ENCODE peak calls at places on chromosomes 4 and X, in four cellular contexts. E, I, Z and Y are unnamed samples.

GRCh38 chr4:1009647-1010521 is 1.5 kb upstream of the FGFRL1 start:
- DNase-seq in E (no peak), I (no peak), Z (peak), Y (peak)

GRCh38 chr4:162683659-162684370 is 482.9 kb downstream of the NAF1 start:
- DNase-seq in E (peak), I (no peak), Z (no peak), Y (no peak)

GRCh38 chr4:52051615-52052474 is 741 bp downstream of the SPATA18 start:
- DNase-seq in E (peak), I (no peak), Z (peak), Y (no peak)

GRCh38 chrX:70234355-70234754 is at the start of gene AWAT1:
- DNase-seq in E (no peak), I (no peak), Z (no peak), Y (no peak)

GRCh38 chrX:64885850-64886249 is 90.4 kb downstream of the ZC4H2 start:
- DNase-seq in E (no peak), I (no peak), Z (peak), Y (peak)

GRCh38 chr4:98658287-98659105 is at the start of gene TSPAN5:
- DNase-seq in E (peak), I (no peak), Z (peak), Y (peak)

GRCh38 chr4:69095301-69095731 is 958 bp upstream of the UGT2B7 start:
- DNase-seq in E (peak), I (no peak), Z (no peak), Y (no peak)

GRCh38 chrX:125205918-125206665 is 113.6 kb upstream of the TEX13C start:
- DNase-seq in E (no peak), I (no peak), Z (peak), Y (no peak)

GRCh38 chr4:77493120-77493767 is 112.4 kb upstream of the CXCL13 start:
- DNase-seq in E (no peak), I (peak), Z (no peak), Y (no peak)

GRCh38 chr4:40038972-40039371 is 17.7 kb upstream of the N4BP2 start:
- DNase-seq in E (no peak), I (no peak), Z (no peak), Y (no peak)

GRCh38 chr4:169005453-169006099 is 4.5 kb downstream of the CBR4 start:
- DNase-seq in E (no peak), I (no peak), Z (no peak), Y (no peak)

GRCh38 chrX:3576886-3577516 is 136.4 kb downstream of the PRKX start:
- DNase-seq in E (no peak), I (no peak), Z (no peak), Y (no peak)

GRCh38 chr4:106898621-106899230 is 137.4 kb downstream of the DKK2 start:
- DNase-seq in E (peak), I (no peak), Z (peak), Y (peak)

GRCh38 chr4:115720611-115721010 is 607.2 kb upstream of the NDST4 start:
- DNase-seq in E (no peak), I (no peak), Z (no peak), Y (no peak)

GRCh38 chr4:70518716-70519115 is 347 bp downstream of the AMTN start:
- DNase-seq in E (no peak), I (no peak), Z (no peak), Y (no peak)

GRCh38 chr4:145882594-145882993 is 56.0 kb downstream of the ZNF827 start:
- DNase-seq in E (no peak), I (no peak), Z (no peak), Y (no peak)

GRCh38 chrX:47941423-47941822 is 62.4 kb downstream of the ZNF182 start:
- DNase-seq in E (no peak), I (no peak), Z (no peak), Y (no peak)

GRCh38 chr4:2127609-2128300 is 68.6 kb downstream of the NAT8L start:
- DNase-seq in E (no peak), I (no peak), Z (no peak), Y (no peak)

GRCh38 chr4:173145111-173145510 is 23.5 kb upstream of the GALNT7 start:
- DNase-seq in E (no peak), I (no peak), Z (no peak), Y (no peak)

GRCh38 chr4:27217261-27217769 is 356.7 kb downstream of the STIM2 start:
- DNase-seq in E (no peak), I (no peak), Z (no peak), Y (no peak)

GRCh38 chr4:1998296-1998695 is 10.5 kb downstream of the NELFA start:
- DNase-seq in E (no peak), I (no peak), Z (no peak), Y (no peak)

GRCh38 chr4:156959298-156959702 is 12.3 kb downstream of the PDGFC start:
- DNase-seq in E (no peak), I (no peak), Z (no peak), Y (no peak)

GRCh38 chr4:141705747-141706377 is 69.5 kb downstream of the IL15 start:
- DNase-seq in E (no peak), I (no peak), Z (no peak), Y (no peak)

GRCh38 chrX:150616179-150616862 is 47.9 kb downstream of the MTM1 start:
- DNase-seq in E (no peak), I (no peak), Z (peak), Y (peak)

GRCh38 chrX:40377684-40378083 is 203.1 kb upstream of the ATP6AP2 start:
- DNase-seq in E (no peak), I (no peak), Z (no peak), Y (no peak)

GRCh38 chr4:170090667-170091052 is 904 bp upstream of the AADAT start:
- DNase-seq in E (no peak), I (no peak), Z (no peak), Y (no peak)

GRCh38 chr4:154559141-154559841 is 3.5 kb upstream of the FGB start:
- DNase-seq in E (peak), I (no peak), Z (peak), Y (peak)

GRCh38 chr4:101211146-101211553 is 136.2 kb downstream of the PPP3CA start:
- DNase-seq in E (no peak), I (no peak), Z (peak), Y (no peak)

GRCh38 chr4:1029957-1030520 is 18.6 kb downstream of the FGFRL1 start:
- DNase-seq in E (no peak), I (no peak), Z (no peak), Y (peak)

GRCh38 chrX:39705299-39705698 is 392.5 kb downstream of the BCOR start:
- DNase-seq in E (peak), I (no peak), Z (peak), Y (no peak)

DNA sequence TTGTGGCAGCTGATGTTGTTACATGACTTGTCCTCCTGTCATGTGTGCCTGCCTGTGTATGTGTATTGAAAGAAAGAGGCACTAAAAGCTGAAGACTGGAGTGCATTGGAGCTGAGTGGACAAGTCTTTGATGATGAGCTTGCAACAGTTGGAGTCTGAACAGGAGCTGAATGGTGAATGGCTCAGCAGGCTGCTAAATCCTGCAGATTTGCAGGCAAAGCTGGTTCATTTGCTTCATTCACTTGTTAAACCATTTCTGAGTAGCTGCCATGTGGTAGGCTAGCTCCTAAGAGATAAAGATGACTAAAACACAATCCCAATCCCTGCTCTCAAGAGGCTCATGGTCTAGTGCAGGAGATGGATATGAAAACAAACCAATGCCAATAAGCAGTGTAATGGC is 217.3 kb downstream of the CHRDL1 start:
- DNase-seq in E (no peak), I (no peak), Z (no peak), Y (no peak)
- TF ChIP-seq JUNB in E (no peak), I (no peak), Z (no peak), Y (no peak)

GRCh38 chrX:154458116-154458953 is at the start of gene PLXNA3:
- DNase-seq in E (no peak), I (no peak), Z (peak), Y (peak)
- TF ChIP-seq JUNB in E (no peak), I (no peak), Z (no peak), Y (no peak)

GRCh38 chr4:100109921-100110320 is 80.3 kb downstream of the DDIT4L start:
- DNase-seq in E (no peak), I (no peak), Z (no peak), Y (no peak)
- TF ChIP-seq JUNB in E (no peak), I (no peak), Z (no peak), Y (no peak)

GRCh38 chr4:20273793-20274192 is 22.1 kb downstream of the SLIT2 start:
- DNase-seq in E (no peak), I (no peak), Z (peak), Y (no peak)
- TF ChIP-seq JUNB in E (no peak), I (no peak), Z (no peak), Y (no peak)